ENCODE peak calls at places on chromosomes 3 and 15, in four cellular contexts. O is GM12892, Q is heart left ventricle, L is ovary. W is an unnamed sample.

GRCh38 chr3:64214002-64214696 is 11.1 kb downstream of the PRICKLE2 start:
- DNase-seq in O (no peak), Q (peak), L (peak), W (peak)

GRCh38 chr3:38644016-38644661 is 5.3 kb downstream of the SCN5A start:
- DNase-seq in O (no peak), Q (no peak), L (no peak), W (no peak)

GRCh38 chr3:14360123-14360881 is 42.1 kb upstream of the SLC6A6 start:
- DNase-seq in O (no peak), Q (no peak), L (no peak), W (no peak)

GRCh38 chr3:85387913-85388510 is 429.2 kb downstream of the CADM2 start:
- DNase-seq in O (no peak), Q (no peak), L (no peak), W (no peak)

GRCh38 chr3:8622873-8623725 is 21.5 kb downstream of the SSUH2 start:
- DNase-seq in O (peak), Q (peak), L (peak), W (peak)

GRCh38 chr3:177106594-177106993 is 90.7 kb downstream of the TBL1XR1 start:
- DNase-seq in O (no peak), Q (no peak), L (no peak), W (no peak)

GRCh38 chr15:62348528-62349087 is 183.5 kb upstream of the C2CD4B start:
- DNase-seq in O (no peak), Q (no peak), L (no peak), W (no peak)

GRCh38 chr3:44476181-44476599 is 1.3 kb downstream of the ZNF445 start:
- DNase-seq in O (no peak), Q (no peak), L (no peak), W (no peak)

GRCh38 chr3:121243208-121243607 is 302.6 kb downstream of the POLQ start:
- DNase-seq in O (no peak), Q (no peak), L (no peak), W (no peak)

GRCh38 chr3:178518660-178519396 is 17.4 kb upstream of the KCNMB2 start:
- DNase-seq in O (no peak), Q (no peak), L (no peak), W (no peak)

GRCh38 chr3:158200973-158201372 is 91.1 kb downstream of the RSRC1 start:
- DNase-seq in O (no peak), Q (no peak), L (no peak), W (no peak)

GRCh38 chr3:10420745-10421475 is 84.5 kb downstream of the ATP2B2 start:
- DNase-seq in O (no peak), Q (no peak), L (no peak), W (no peak)

GRCh38 chr3:108062051-108062450 is 28.8 kb downstream of the CD47 start:
- DNase-seq in O (no peak), Q (no peak), L (no peak), W (no peak)

GRCh38 chr3:112647122-112647521 is 6.2 kb upstream of the CCDC80 start:
- DNase-seq in O (no peak), Q (no peak), L (no peak), W (peak)

GRCh38 chr15:62941719-62942118 is 100.8 kb upstream of the TPM1 start:
- DNase-seq in O (no peak), Q (no peak), L (no peak), W (no peak)

GRCh38 chr15:71329509-71330260 is 214.4 kb downstream of the THSD4 start:
- DNase-seq in O (no peak), Q (peak), L (no peak), W (peak)

GRCh38 chr3:47601310-47601709 is 22.6 kb upstream of the CSPG5 start:
- DNase-seq in O (no peak), Q (no peak), L (no peak), W (no peak)

GRCh38 chr15:77036537-77037474 is 34.1 kb downstream of the TSPAN3 start:
- DNase-seq in O (peak), Q (peak), L (peak), W (no peak)

GRCh38 chr3:84077479-84077878 is 881.3 kb upstream of the CADM2 start:
- DNase-seq in O (no peak), Q (no peak), L (no peak), W (no peak)

GRCh38 chr15:36177590-36178281 is 401.7 kb upstream of the CDIN1 start:
- DNase-seq in O (no peak), Q (no peak), L (no peak), W (no peak)

GRCh38 chr3:109806929-109807328 is 469.6 kb upstream of the DPPA4 start:
- DNase-seq in O (no peak), Q (no peak), L (no peak), W (peak)

GRCh38 chr3:155701882-155702465 is 42.9 kb downstream of the PLCH1 start:
- DNase-seq in O (no peak), Q (no peak), L (no peak), W (no peak)

GRCh38 chr3:35688826-35689225 is 49.5 kb downstream of the ARPP21 start:
- DNase-seq in O (no peak), Q (no peak), L (no peak), W (no peak)

GRCh38 chr3:139197251-139197650 is 146.6 kb upstream of the MRPS22 start:
- DNase-seq in O (no peak), Q (no peak), L (no peak), W (no peak)

GRCh38 chr15:37903932-37904493 is 30.4 kb upstream of the TMCO5A start:
- DNase-seq in O (no peak), Q (no peak), L (no peak), W (no peak)

GRCh38 chr3:52194541-52195296 is 3.2 kb upstream of the ALAS1 start:
- DNase-seq in O (no peak), Q (peak), L (peak), W (no peak)

GRCh38 chr3:171056528-171056927 is 30.0 kb upstream of the SLC2A2 start:
- DNase-seq in O (no peak), Q (no peak), L (no peak), W (no peak)

GRCh38 chr3:190585771-190586630 is 72.1 kb downstream of the IL1RAP start:
- DNase-seq in O (no peak), Q (no peak), L (no peak), W (peak)

GRCh38 chr3:28348286-28348636 is 260 bp upstream of the ZCWPW2 start:
- DNase-seq in O (no peak), Q (no peak), L (no peak), W (no peak)

GRCh38 chr3:28347374-28348285 is 891 bp upstream of the ZCWPW2 start:
- DNase-seq in O (no peak), Q (no peak), L (no peak), W (no peak)

GRCh38 chr3:28345690-28346089 is 2.8 kb upstream of the ZCWPW2 start:
- DNase-seq in O (no peak), Q (no peak), L (no peak), W (no peak)

GRCh38 chr3:28349397-28350000 is 875 bp upstream of the AZI2 start:
- DNase-seq in O (no peak), Q (no peak), L (no peak), W (peak)

DNA sequence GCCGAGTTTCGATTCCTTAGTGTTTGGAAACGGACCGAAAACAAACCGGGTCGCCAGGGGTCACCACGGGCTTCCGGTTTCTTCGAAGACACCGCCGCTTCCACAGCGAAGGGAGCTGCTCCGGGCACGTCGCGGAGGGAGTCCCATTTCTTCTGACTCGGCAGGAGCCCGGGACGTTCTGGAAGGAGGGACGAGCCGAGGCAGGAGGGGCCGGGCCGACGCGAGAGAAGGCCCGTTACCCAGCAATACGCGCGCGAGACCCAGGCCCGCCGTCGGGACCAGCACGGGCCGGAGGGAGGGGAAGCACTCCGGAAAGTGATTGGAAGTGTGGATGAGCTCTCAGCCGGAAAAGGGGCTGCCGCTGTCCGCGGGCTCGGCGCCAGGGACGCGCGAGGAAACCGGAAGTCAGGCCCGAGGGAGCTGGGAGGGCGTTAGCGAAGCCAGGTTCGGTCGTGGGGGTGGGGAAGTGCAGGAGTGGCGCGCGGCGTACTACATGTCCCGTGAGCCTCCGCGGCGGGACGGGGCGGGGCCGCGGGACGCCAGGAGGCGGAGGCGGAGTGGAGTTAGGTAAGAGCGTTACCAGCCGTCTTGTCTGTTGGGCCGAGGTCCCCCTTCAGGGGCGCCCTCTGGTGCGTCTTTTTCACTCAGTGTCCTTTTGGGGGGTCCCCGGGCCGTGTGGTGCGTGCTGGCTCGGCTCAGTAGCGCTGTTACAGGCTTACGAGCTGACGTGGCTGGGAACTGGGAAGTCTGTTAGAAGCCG is at the start of the genes AZI2 and ZCWPW2:
- DNase-seq in O (peak), Q (peak), L (peak), W (peak)
- TF ChIP-seq POLR2A in O (peak), Q (no peak), L (peak), W (peak)

DNA sequence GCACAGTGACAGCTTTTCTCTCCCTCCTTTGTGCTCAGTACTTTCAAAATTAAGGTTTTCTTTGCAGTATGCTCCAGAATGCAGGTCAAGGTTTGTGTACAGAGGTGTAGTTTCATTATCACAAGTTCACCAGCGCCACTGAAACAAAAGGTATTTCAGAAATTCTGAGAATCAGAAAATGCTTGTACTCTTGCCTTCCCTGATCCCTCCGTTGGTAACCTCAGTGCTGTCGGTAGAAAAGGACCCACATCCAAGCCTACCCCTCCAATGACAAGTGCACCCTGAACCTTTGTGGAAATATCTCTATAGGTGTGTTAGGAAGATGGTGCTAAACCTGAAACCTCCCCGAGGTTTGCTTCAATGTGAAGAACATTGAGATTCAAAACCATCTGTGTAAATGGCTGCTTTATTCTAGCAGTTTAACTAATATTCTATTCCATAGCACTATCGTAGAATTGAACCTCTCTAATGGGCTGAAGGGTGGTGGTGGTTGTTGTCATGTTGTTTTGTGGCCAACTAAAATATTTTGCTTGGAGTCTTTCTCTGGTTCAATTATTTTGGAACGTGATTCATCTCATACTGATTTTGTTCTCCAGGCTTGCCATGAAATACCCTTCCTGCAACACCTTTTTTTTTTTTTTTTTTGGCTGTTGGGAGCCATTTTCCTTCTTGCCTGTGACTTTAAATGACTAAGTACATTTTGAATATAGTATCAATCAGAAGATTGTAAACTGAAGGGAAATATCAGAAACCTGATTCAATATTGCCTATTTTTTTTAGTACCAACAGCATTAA is 20.7 kb downstream of the ZBTB38 start:
- DNase-seq in O (no peak), Q (no peak), L (no peak), W (no peak)
- TF ChIP-seq POLR2A in O (peak), Q (no peak), L (no peak), W (no peak)

GRCh38 chr3:194806991-194807685 is 121.5 kb downstream of the FAM43A start:
- DNase-seq in O (no peak), Q (no peak), L (no peak), W (no peak)
- TF ChIP-seq POLR2A in O (no peak), Q (no peak), L (no peak), W (no peak)

DNA sequence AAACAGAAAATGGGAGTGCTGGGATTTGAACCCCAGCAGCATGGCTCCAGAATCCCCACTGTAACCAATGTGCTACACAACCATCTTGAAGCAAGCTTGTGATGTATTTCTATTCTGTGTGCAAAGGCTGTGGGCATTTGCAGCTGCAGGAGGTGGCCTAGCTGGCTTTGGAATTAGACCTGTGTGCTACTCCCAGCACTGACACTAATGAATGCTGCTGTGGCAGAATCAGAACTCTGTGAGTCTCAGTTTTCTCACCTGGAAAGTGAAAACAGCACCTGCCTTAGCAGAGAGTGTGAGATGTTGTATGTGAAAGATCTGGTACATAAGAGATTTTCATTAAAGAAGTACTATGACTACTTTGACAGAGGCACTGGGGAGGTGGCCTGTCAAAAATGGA is 21.5 kb upstream of the SMAD6 start:
- DNase-seq in O (no peak), Q (no peak), L (no peak), W (no peak)
- TF ChIP-seq POLR2A in O (no peak), Q (no peak), L (no peak), W (no peak)

GRCh38 chr3:118809696-118810498 is 224.7 kb downstream of the IGSF11 start:
- DNase-seq in O (no peak), Q (no peak), L (no peak), W (no peak)
- TF ChIP-seq POLR2A in O (no peak), Q (no peak), L (no peak), W (no peak)